ENCODE peak calls at places on chromosomes 6 and 20, in seven cellular contexts. Z is activated naive CD8-positive, alpha-beta T cell treated with anti-CD3 and anti-CD28 coated beads, Interleukin-2, amount 10 ng/mL, durations not matched to agents 7 days and 5 days; X is astrocyte of the cerebellum; G is skeletal muscle cell; U is AG09319; A is stimulated activated CD8-positive, alpha-beta memory T cell treated with anti-CD3 and anti-CD28 coated beads, Interleukin-12 subunit alpha, Interleukin-12 subunit beta, amount 100 ng/mL, for 4 hours; D is fibroblast of pulmonary artery. N is an unnamed sample.

GRCh38 chr6:170006524-170007467 is 255.4 kb downstream of the ERMARD start:
- DNase-seq in Z (no peak), X (no peak), G (no peak), U (no peak), A (no peak), D (no peak), N (no peak)

GRCh38 chr20:20606046-20606445 is 106.4 kb downstream of the RALGAPA2 start:
- DNase-seq in Z (no peak), X (no peak), G (no peak), U (no peak), A (no peak), D (no peak), N (no peak)

GRCh38 chr6:11729083-11729482 is 49.5 kb downstream of the ADTRP start:
- DNase-seq in Z (no peak), X (no peak), G (no peak), U (no peak), A (no peak), D (no peak), N (peak)

GRCh38 chr6:161486903-161487531 is 213.2 kb upstream of the AGPAT4 start:
- DNase-seq in Z (no peak), X (no peak), G (no peak), U (no peak), A (no peak), D (peak), N (peak)

GRCh38 chr6:32933661-32934085 is 7.2 kb downstream of the HLA-DMB start:
- DNase-seq in Z (peak), X (peak), G (peak), U (peak), A (peak), D (peak), N (peak)

GRCh38 chr6:118708055-118708454 is 56.7 kb upstream of the CEP85L start:
- DNase-seq in Z (no peak), X (no peak), G (no peak), U (no peak), A (no peak), D (peak), N (peak)

GRCh38 chr6:131766631-131767030 is 41.2 kb upstream of the ENPP1 start:
- DNase-seq in Z (no peak), X (no peak), G (no peak), U (no peak), A (no peak), D (no peak), N (no peak)

GRCh38 chr6:1916334-1916985 is 306.7 kb downstream of the FOXC1 start:
- DNase-seq in Z (no peak), X (peak), G (peak), U (peak), A (no peak), D (peak), N (peak)

GRCh38 chr6:33967966-33968724 is 164.3 kb upstream of the MLN start:
- DNase-seq in Z (no peak), X (no peak), G (no peak), U (no peak), A (no peak), D (no peak), N (no peak)

GRCh38 chr6:143074670-143075318 is 14.1 kb downstream of the AIG1 start:
- DNase-seq in Z (no peak), X (no peak), G (no peak), U (no peak), A (no peak), D (no peak), N (no peak)

GRCh38 chr6:85416049-85416448 is 33.8 kb upstream of the NT5E start:
- DNase-seq in Z (no peak), X (no peak), G (peak), U (no peak), A (no peak), D (no peak), N (no peak)

GRCh38 chr6:93516441-93516840 is 97.1 kb upstream of the EPHA7 start:
- DNase-seq in Z (no peak), X (no peak), G (no peak), U (no peak), A (no peak), D (no peak), N (no peak)

GRCh38 chr6:170221052-170221752 is 69.7 kb downstream of the DLL1 start:
- DNase-seq in Z (peak), X (no peak), G (no peak), U (no peak), A (no peak), D (no peak), N (no peak)

GRCh38 chr20:6178537-6178936 is 55.7 kb upstream of the FERMT1 start:
- DNase-seq in Z (no peak), X (peak), G (no peak), U (peak), A (no peak), D (peak), N (peak)

GRCh38 chr6:135673671-135674309 is 176.2 kb upstream of the AHI1 start:
- DNase-seq in Z (no peak), X (no peak), G (no peak), U (no peak), A (no peak), D (peak), N (no peak)

GRCh38 chr6:34182751-34183531 is 37.1 kb upstream of the GRM4 start:
- DNase-seq in Z (peak), X (no peak), G (no peak), U (no peak), A (peak), D (no peak), N (no peak)

GRCh38 chr6:393391-394221 is 2.1 kb downstream of the IRF4 start:
- DNase-seq in Z (peak), X (no peak), G (no peak), U (no peak), A (no peak), D (no peak), N (no peak)

GRCh38 chr6:15946701-15947390 is 182.0 kb upstream of the MYLIP start:
- DNase-seq in Z (no peak), X (no peak), G (no peak), U (no peak), A (no peak), D (no peak), N (no peak)

GRCh38 chr6:144768676-144769599 is 483.8 kb downstream of the UTRN start:
- DNase-seq in Z (no peak), X (no peak), G (no peak), U (no peak), A (no peak), D (no peak), N (no peak)

N was measured in epithelial cell of esophagus.